ENCODE peak calls at places on chromosomes 2 and 18, in nine cellular contexts. One of them, this sample, is unnamed. For H3K4me1 and H3K9me3, the result is how much of the 10 kb centered on the place peaks cover.

GRCh38 chr2:218354850-218355443 is 1.7 kb upstream of the CATIP start:
- DNase-seq in body of pancreas: no peak
- DNase-seq in cardiac muscle cell: no peak
- DNase-seq in Panc1: no peak
- DNase-seq in sigmoid colon: no peak
- DNase-seq in CD8-positive, alpha-beta memory T cell: no peak
- DNase-seq in stomach: peak
- DNase-seq in IMR-90: no peak
- DNase-seq in keratinocyte: no peak
- DNase-seq in this sample: no peak

GRCh38 chr2:29694741-29695140 is 226.6 kb downstream of the ALK start:
- DNase-seq in body of pancreas: no peak
- DNase-seq in cardiac muscle cell: no peak
- DNase-seq in Panc1: no peak
- DNase-seq in sigmoid colon: no peak
- DNase-seq in CD8-positive, alpha-beta memory T cell: no peak
- DNase-seq in stomach: no peak
- DNase-seq in IMR-90: no peak
- DNase-seq in keratinocyte: no peak
- DNase-seq in this sample: no peak

GRCh38 chr2:186848873-186849578 is at the start of gene ZSWIM2:
- DNase-seq in body of pancreas: peak
- DNase-seq in cardiac muscle cell: peak
- DNase-seq in Panc1: no peak
- DNase-seq in sigmoid colon: peak
- DNase-seq in CD8-positive, alpha-beta memory T cell: no peak
- DNase-seq in stomach: peak
- DNase-seq in IMR-90: peak
- DNase-seq in keratinocyte: peak
- DNase-seq in this sample: peak

GRCh38 chr2:241274127-241274526 is 41.3 kb downstream of the HDLBP start:
- DNase-seq in body of pancreas: peak
- DNase-seq in cardiac muscle cell: no peak
- DNase-seq in Panc1: no peak
- DNase-seq in sigmoid colon: no peak
- DNase-seq in CD8-positive, alpha-beta memory T cell: no peak
- DNase-seq in stomach: peak
- DNase-seq in IMR-90: no peak
- DNase-seq in keratinocyte: no peak
- DNase-seq in this sample: peak

GRCh38 chr2:58553937-58554336 is 312.8 kb upstream of the FANCL start:
- DNase-seq in body of pancreas: peak
- DNase-seq in cardiac muscle cell: peak
- DNase-seq in Panc1: no peak
- DNase-seq in sigmoid colon: no peak
- DNase-seq in CD8-positive, alpha-beta memory T cell: no peak
- DNase-seq in stomach: no peak
- DNase-seq in IMR-90: no peak
- DNase-seq in keratinocyte: no peak
- DNase-seq in this sample: no peak

GRCh38 chr2:9187620-9188214 is 18.9 kb upstream of the ASAP2 start:
- DNase-seq in body of pancreas: no peak
- DNase-seq in cardiac muscle cell: no peak
- DNase-seq in Panc1: no peak
- DNase-seq in sigmoid colon: no peak
- DNase-seq in CD8-positive, alpha-beta memory T cell: no peak
- DNase-seq in stomach: no peak
- DNase-seq in IMR-90: peak
- DNase-seq in keratinocyte: no peak
- DNase-seq in this sample: no peak

GRCh38 chr2:41222593-41222992 is 770.7 kb upstream of the SLC8A1 start:
- DNase-seq in body of pancreas: no peak
- DNase-seq in cardiac muscle cell: no peak
- DNase-seq in Panc1: no peak
- DNase-seq in sigmoid colon: no peak
- DNase-seq in CD8-positive, alpha-beta memory T cell: no peak
- DNase-seq in stomach: no peak
- DNase-seq in IMR-90: no peak
- DNase-seq in keratinocyte: no peak
- DNase-seq in this sample: no peak

GRCh38 chr2:61233581-61233980 is 71.6 kb downstream of the C2orf74 start:
- DNase-seq in body of pancreas: no peak
- DNase-seq in cardiac muscle cell: no peak
- DNase-seq in Panc1: no peak
- DNase-seq in sigmoid colon: no peak
- DNase-seq in CD8-positive, alpha-beta memory T cell: no peak
- DNase-seq in stomach: no peak
- DNase-seq in IMR-90: no peak
- DNase-seq in keratinocyte: no peak
- DNase-seq in this sample: no peak

GRCh38 chr18:30175621-30176225 is 866.8 kb downstream of the DSC3 start:
- DNase-seq in body of pancreas: no peak
- DNase-seq in cardiac muscle cell: no peak
- DNase-seq in Panc1: no peak
- DNase-seq in sigmoid colon: no peak
- DNase-seq in CD8-positive, alpha-beta memory T cell: no peak
- DNase-seq in stomach: no peak
- DNase-seq in IMR-90: no peak
- DNase-seq in keratinocyte: no peak
- DNase-seq in this sample: no peak

GRCh38 chr2:27211241-27211942 is 449 bp upstream of the ATRAID start:
- DNase-seq in body of pancreas: no peak
- DNase-seq in cardiac muscle cell: peak
- DNase-seq in Panc1: no peak
- DNase-seq in sigmoid colon: no peak
- DNase-seq in CD8-positive, alpha-beta memory T cell: no peak
- DNase-seq in stomach: peak
- DNase-seq in IMR-90: no peak
- DNase-seq in keratinocyte: peak
- DNase-seq in this sample: no peak

GRCh38 chr2:198756166-198756565 is 701.6 kb downstream of the SATB2 start:
- DNase-seq in body of pancreas: no peak
- DNase-seq in cardiac muscle cell: no peak
- DNase-seq in Panc1: no peak
- DNase-seq in sigmoid colon: no peak
- DNase-seq in CD8-positive, alpha-beta memory T cell: no peak
- DNase-seq in stomach: no peak
- DNase-seq in IMR-90: peak
- DNase-seq in keratinocyte: no peak
- DNase-seq in this sample: no peak

GRCh38 chr18:3140986-3141639 is 78.7 kb downstream of the MYOM1 start:
- DNase-seq in body of pancreas: peak
- DNase-seq in cardiac muscle cell: no peak
- DNase-seq in Panc1: no peak
- DNase-seq in sigmoid colon: no peak
- DNase-seq in CD8-positive, alpha-beta memory T cell: no peak
- DNase-seq in stomach: peak
- DNase-seq in IMR-90: no peak
- DNase-seq in keratinocyte: no peak
- DNase-seq in this sample: no peak

GRCh38 chr2:174247474-174248186 is 702 bp downstream of the OLA1 start:
- DNase-seq in body of pancreas: peak
- DNase-seq in cardiac muscle cell: peak
- DNase-seq in Panc1: no peak
- DNase-seq in sigmoid colon: peak
- DNase-seq in CD8-positive, alpha-beta memory T cell: no peak
- DNase-seq in stomach: peak
- DNase-seq in IMR-90: peak
- DNase-seq in keratinocyte: no peak
- DNase-seq in this sample: no peak

GRCh38 chr2:235661538-235661937 is 167.7 kb downstream of the AGAP1 start:
- DNase-seq in body of pancreas: no peak
- DNase-seq in cardiac muscle cell: no peak
- DNase-seq in Panc1: no peak
- DNase-seq in sigmoid colon: no peak
- DNase-seq in CD8-positive, alpha-beta memory T cell: no peak
- DNase-seq in stomach: no peak
- DNase-seq in IMR-90: no peak
- DNase-seq in keratinocyte: no peak
- DNase-seq in this sample: no peak

GRCh38 chr2:235665656-235666239 is 171.9 kb downstream of the AGAP1 start:
- DNase-seq in body of pancreas: peak
- DNase-seq in cardiac muscle cell: peak
- DNase-seq in Panc1: no peak
- DNase-seq in sigmoid colon: peak
- DNase-seq in CD8-positive, alpha-beta memory T cell: no peak
- DNase-seq in stomach: no peak
- DNase-seq in IMR-90: peak
- DNase-seq in keratinocyte: no peak
- DNase-seq in this sample: no peak

GRCh38 chr2:235666240-235666781 is 172.5 kb downstream of the AGAP1 start:
- DNase-seq in body of pancreas: peak
- DNase-seq in cardiac muscle cell: peak
- DNase-seq in Panc1: peak
- DNase-seq in sigmoid colon: peak
- DNase-seq in CD8-positive, alpha-beta memory T cell: no peak
- DNase-seq in stomach: no peak
- DNase-seq in IMR-90: peak
- DNase-seq in keratinocyte: peak
- DNase-seq in this sample: no peak

GRCh38 chr2:235661952-235662351 is 168.1 kb downstream of the AGAP1 start:
- DNase-seq in body of pancreas: no peak
- DNase-seq in cardiac muscle cell: no peak
- DNase-seq in Panc1: no peak
- DNase-seq in sigmoid colon: peak
- DNase-seq in CD8-positive, alpha-beta memory T cell: no peak
- DNase-seq in stomach: no peak
- DNase-seq in IMR-90: no peak
- DNase-seq in keratinocyte: no peak
- DNase-seq in this sample: no peak

GRCh38 chr2:235663877-235664276 is 170.0 kb downstream of the AGAP1 start:
- DNase-seq in body of pancreas: no peak
- DNase-seq in cardiac muscle cell: no peak
- DNase-seq in Panc1: no peak
- DNase-seq in sigmoid colon: peak
- DNase-seq in CD8-positive, alpha-beta memory T cell: no peak
- DNase-seq in stomach: no peak
- DNase-seq in IMR-90: no peak
- DNase-seq in keratinocyte: no peak
- DNase-seq in this sample: no peak
- H3K4me1 ChIP-seq in body of pancreas: under half
- H3K4me1 ChIP-seq in cardiac muscle cell: under half
- H3K4me1 ChIP-seq in Panc1: under half
- H3K4me1 ChIP-seq in sigmoid colon: under half
- H3K4me1 ChIP-seq in CD8-positive, alpha-beta memory T cell: under half
- H3K4me1 ChIP-seq in stomach: under half
- H3K4me1 ChIP-seq in IMR-90: under half
- H3K4me1 ChIP-seq in keratinocyte: under half
- H3K4me1 ChIP-seq in this sample: under half

DNA sequence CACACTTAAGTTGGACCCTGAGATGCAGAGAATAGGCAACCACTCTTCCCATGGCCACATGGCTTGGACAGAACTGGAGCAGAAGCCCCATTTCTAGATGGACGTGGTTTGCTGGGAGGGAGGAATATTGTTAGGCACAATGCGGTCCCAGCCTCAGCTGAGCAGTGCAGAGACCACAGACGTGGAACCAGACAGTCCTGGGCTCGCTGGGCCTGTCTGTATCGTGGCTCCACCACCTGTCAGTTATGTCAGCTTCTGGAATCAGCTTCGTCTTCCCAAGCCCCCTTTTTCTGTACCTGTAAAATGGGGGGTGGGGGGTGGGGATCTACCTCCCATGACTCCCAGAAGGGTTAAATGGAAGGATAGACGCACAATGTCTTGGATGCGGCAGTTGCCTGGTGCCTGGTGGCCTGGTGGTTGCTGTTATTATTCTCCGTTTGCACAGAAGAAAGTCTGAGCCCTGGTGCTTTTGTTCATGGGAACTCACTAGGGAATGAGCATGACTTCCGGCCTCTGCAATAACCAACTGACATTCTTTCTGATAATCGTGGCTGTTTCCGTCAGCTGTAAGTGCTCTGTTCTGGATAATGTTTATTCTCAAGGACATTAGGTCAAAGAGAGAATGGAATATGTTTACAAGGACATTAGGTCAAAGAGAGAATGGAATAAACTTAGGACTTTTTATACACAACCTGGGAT is 31.4 kb downstream of the COLEC11 start:
- DNase-seq in body of pancreas: no peak
- DNase-seq in cardiac muscle cell: peak
- DNase-seq in Panc1: no peak
- DNase-seq in sigmoid colon: peak
- DNase-seq in CD8-positive, alpha-beta memory T cell: no peak
- DNase-seq in stomach: peak
- DNase-seq in IMR-90: peak
- DNase-seq in keratinocyte: no peak
- DNase-seq in this sample: no peak
- H3K27ac ChIP-seq in body of pancreas: peak
- H3K27ac ChIP-seq in cardiac muscle cell: peak
- H3K27ac ChIP-seq in Panc1: no peak
- H3K27ac ChIP-seq in sigmoid colon: peak
- H3K27ac ChIP-seq in CD8-positive, alpha-beta memory T cell: no peak
- H3K27ac ChIP-seq in stomach: peak
- H3K27ac ChIP-seq in IMR-90: peak
- H3K27ac ChIP-seq in keratinocyte: no peak
- H3K27ac ChIP-seq in this sample: no peak

DNA sequence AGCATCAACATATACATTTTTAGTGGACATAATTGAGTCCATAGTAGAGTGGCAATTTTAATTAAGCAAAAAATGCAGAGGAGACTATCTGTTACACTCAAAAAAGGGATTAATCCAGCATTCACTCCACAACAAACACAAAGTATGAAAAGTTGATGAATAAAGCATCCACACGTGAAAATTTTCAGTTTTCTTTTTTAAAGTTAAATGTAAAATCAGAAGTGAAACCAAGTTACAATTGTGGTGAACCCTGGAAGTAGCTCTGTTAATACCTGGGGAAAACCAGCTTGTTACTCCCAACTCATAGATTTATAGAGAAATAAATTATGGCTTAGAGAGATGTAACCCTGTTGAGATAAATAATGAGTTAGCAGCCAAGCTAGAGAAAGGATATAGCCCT is 807.8 kb downstream of the TRIB2 start:
- DNase-seq in body of pancreas: no peak
- DNase-seq in cardiac muscle cell: no peak
- DNase-seq in Panc1: no peak
- DNase-seq in sigmoid colon: no peak
- DNase-seq in CD8-positive, alpha-beta memory T cell: no peak
- DNase-seq in stomach: no peak
- DNase-seq in IMR-90: no peak
- DNase-seq in keratinocyte: no peak
- DNase-seq in this sample: no peak
- H3K9me3 ChIP-seq in body of pancreas: under half
- H3K9me3 ChIP-seq in cardiac muscle cell: under half
- H3K9me3 ChIP-seq in Panc1: under half
- H3K9me3 ChIP-seq in sigmoid colon: under half
- H3K9me3 ChIP-seq in CD8-positive, alpha-beta memory T cell: under half
- H3K9me3 ChIP-seq in stomach: under half
- H3K9me3 ChIP-seq in IMR-90: under half
- H3K9me3 ChIP-seq in keratinocyte: under half
- H3K9me3 ChIP-seq in this sample: under half

DNA sequence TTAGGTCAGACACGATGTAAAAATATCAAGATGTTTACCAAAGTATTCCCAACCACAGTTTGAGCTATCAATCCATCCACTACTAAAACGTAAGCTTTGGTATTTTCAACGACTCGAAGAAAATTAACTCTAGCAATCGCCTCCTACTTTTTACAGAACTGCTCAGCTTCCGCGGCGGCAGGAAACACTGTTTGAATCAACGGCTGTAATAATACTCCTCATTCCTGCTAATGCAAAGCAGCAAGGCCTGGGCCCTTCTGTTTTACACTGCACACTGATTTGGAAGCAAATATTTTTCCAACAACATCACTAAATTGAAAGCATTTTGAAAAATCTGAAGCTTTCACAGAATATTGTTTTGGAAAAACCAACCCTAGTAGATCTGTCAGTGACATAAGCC is 261.2 kb downstream of the TXNL1 start:
- DNase-seq in body of pancreas: no peak
- DNase-seq in cardiac muscle cell: no peak
- DNase-seq in Panc1: no peak
- DNase-seq in sigmoid colon: no peak
- DNase-seq in CD8-positive, alpha-beta memory T cell: no peak
- DNase-seq in stomach: no peak
- DNase-seq in IMR-90: no peak
- DNase-seq in keratinocyte: no peak
- DNase-seq in this sample: no peak
- H3K4me1 ChIP-seq in body of pancreas: under half
- H3K4me1 ChIP-seq in cardiac muscle cell: under half
- H3K4me1 ChIP-seq in Panc1: under half
- H3K4me1 ChIP-seq in sigmoid colon: under half
- H3K4me1 ChIP-seq in CD8-positive, alpha-beta memory T cell: under half
- H3K4me1 ChIP-seq in stomach: under half
- H3K4me1 ChIP-seq in IMR-90: under half
- H3K4me1 ChIP-seq in keratinocyte: under half
- H3K4me1 ChIP-seq in this sample: under half